ENCODE peak calls at places on chromosomes 12 and 14, in four cellular contexts. One of them, this sample, is unnamed.

GRCh38 chr14:71166434-71166833 is 259.2 kb downstream of the PCNX1 start:
- DNase-seq in A549: peak; percentile 30
- DNase-seq in HCT116: peak; percentile 8
- DNase-seq in GM12878: no peak
- DNase-seq in this sample: no peak

GRCh38 chr12:124032265-124032886 is 59.4 kb downstream of the ZNF664 start:
- DNase-seq in A549: peak; percentile 89
- DNase-seq in HCT116: peak; percentile 19
- DNase-seq in GM12878: no peak
- DNase-seq in this sample: no peak

GRCh38 chr14:76719664-76720063 is 41.6 kb upstream of the VASH1 start:
- DNase-seq in A549: no peak
- DNase-seq in HCT116: no peak
- DNase-seq in GM12878: no peak
- DNase-seq in this sample: no peak

GRCh38 chr12:62862259-62862881 is 72.6 kb downstream of the PPM1H start:
- DNase-seq in A549: no peak
- DNase-seq in HCT116: no peak
- DNase-seq in GM12878: no peak
- DNase-seq in this sample: no peak

GRCh38 chr12:84697141-84697540 is 215.5 kb downstream of the SLC6A15 start:
- DNase-seq in A549: no peak
- DNase-seq in HCT116: no peak
- DNase-seq in GM12878: no peak
- DNase-seq in this sample: no peak

GRCh38 chr12:121990692-121991603 is 30.7 kb upstream of the BCL7A start:
- DNase-seq in A549: no peak
- DNase-seq in HCT116: no peak
- DNase-seq in GM12878: peak; percentile 86
- DNase-seq in this sample: no peak

GRCh38 chr12:116606397-116606796 is 47.2 kb downstream of the MAP1LC3B2 start:
- DNase-seq in A549: no peak
- DNase-seq in HCT116: no peak
- DNase-seq in GM12878: no peak
- DNase-seq in this sample: no peak

GRCh38 chr12:123532021-123532420 is 1.5 kb downstream of the RILPL1 start:
- DNase-seq in A549: no peak
- DNase-seq in HCT116: no peak
- DNase-seq in GM12878: peak; percentile 9
- DNase-seq in this sample: peak; percentile 57

GRCh38 chr14:53696217-53696965 is 260.2 kb downstream of the BMP4 start:
- DNase-seq in A549: no peak
- DNase-seq in HCT116: no peak
- DNase-seq in GM12878: no peak
- DNase-seq in this sample: no peak

GRCh38 chr14:91229743-91230200 is 14.7 kb downstream of the GPR68 start:
- DNase-seq in A549: no peak
- DNase-seq in HCT116: no peak
- DNase-seq in GM12878: peak; percentile 96
- DNase-seq in this sample: peak; percentile 84

GRCh38 chr12:113211160-113211559 is 10.1 kb upstream of the TPCN1 start:
- DNase-seq in A549: no peak
- DNase-seq in HCT116: no peak
- DNase-seq in GM12878: no peak
- DNase-seq in this sample: no peak

GRCh38 chr12:69873429-69873828 is 48.4 kb downstream of the MYRFL start:
- DNase-seq in A549: no peak
- DNase-seq in HCT116: no peak
- DNase-seq in GM12878: no peak
- DNase-seq in this sample: no peak

GRCh38 chr14:96272777-96273471 is 16.9 kb downstream of the BDKRB1 start:
- DNase-seq in A549: no peak
- DNase-seq in HCT116: no peak
- DNase-seq in GM12878: no peak
- DNase-seq in this sample: no peak

GRCh38 chr12:16385779-16386646 is 38.6 kb downstream of the MGST1 start:
- DNase-seq in A549: peak; percentile 21
- DNase-seq in HCT116: no peak
- DNase-seq in GM12878: peak; percentile 5
- DNase-seq in this sample: no peak

GRCh38 chr12:52837341-52837741 is 3.2 kb upstream of the KRT79 start:
- DNase-seq in A549: peak; percentile 49
- DNase-seq in HCT116: no peak
- DNase-seq in GM12878: no peak
- DNase-seq in this sample: no peak

GRCh38 chr12:28164644-28165313 is 25.5 kb upstream of the CCDC91 start:
- DNase-seq in A549: no peak
- DNase-seq in HCT116: no peak
- DNase-seq in GM12878: no peak
- DNase-seq in this sample: no peak

GRCh38 chr12:124457287-124458219 is 109.9 kb downstream of the NCOR2 start:
- DNase-seq in A549: no peak
- DNase-seq in HCT116: no peak
- DNase-seq in GM12878: no peak
- DNase-seq in this sample: peak; percentile 81

GRCh38 chr14:61854898-61855297 is 92.7 kb downstream of the SNAPC1 start:
- DNase-seq in A549: no peak
- DNase-seq in HCT116: no peak
- DNase-seq in GM12878: no peak
- DNase-seq in this sample: no peak

GRCh38 chr12:5746496-5746895 is 198.6 kb downstream of the ANO2 start:
- DNase-seq in A549: no peak
- DNase-seq in HCT116: no peak
- DNase-seq in GM12878: no peak
- DNase-seq in this sample: no peak

GRCh38 chr12:39440101-39440500 is 2.8 kb downstream of the KIF21A start:
- DNase-seq in A549: no peak
- DNase-seq in HCT116: no peak
- DNase-seq in GM12878: no peak
- DNase-seq in this sample: no peak

GRCh38 chr14:70000601-70001000 is 121.4 kb downstream of the SMOC1 start:
- DNase-seq in A549: no peak
- DNase-seq in HCT116: no peak
- DNase-seq in GM12878: no peak
- DNase-seq in this sample: no peak

GRCh38 chr14:75390183-75390582 is 37.6 kb upstream of the JDP2 start:
- DNase-seq in A549: no peak
- DNase-seq in HCT116: no peak
- DNase-seq in GM12878: no peak
- DNase-seq in this sample: no peak

GRCh38 chr14:77018785-77019184 is 9.7 kb downstream of the IRF2BPL start:
- DNase-seq in A549: no peak
- DNase-seq in HCT116: no peak
- DNase-seq in GM12878: no peak
- DNase-seq in this sample: no peak

GRCh38 chr14:67856806-67857205 is 37.2 kb downstream of the RAD51B start:
- DNase-seq in A549: no peak
- DNase-seq in HCT116: no peak
- DNase-seq in GM12878: no peak
- DNase-seq in this sample: no peak

GRCh38 chr14:88695873-88696272 is 96.9 kb downstream of the EML5 start:
- DNase-seq in A549: no peak
- DNase-seq in HCT116: no peak
- DNase-seq in GM12878: no peak
- DNase-seq in this sample: no peak

GRCh38 chr14:90491221-90491867 is 94.5 kb downstream of the CALM1 start:
- DNase-seq in A549: no peak
- DNase-seq in HCT116: no peak
- DNase-seq in GM12878: no peak
- DNase-seq in this sample: no peak

GRCh38 chr14:88834883-88835431 is 10.5 kb downstream of the TTC8 start:
- DNase-seq in A549: no peak
- DNase-seq in HCT116: no peak
- DNase-seq in GM12878: no peak
- DNase-seq in this sample: no peak

GRCh38 chr12:15808250-15808971 is 19.2 kb upstream of the EPS8 start:
- DNase-seq in A549: no peak
- DNase-seq in HCT116: no peak
- DNase-seq in GM12878: no peak
- DNase-seq in this sample: no peak

GRCh38 chr12:45299132-45299692 is 83.3 kb downstream of the ANO6 start:
- DNase-seq in A549: no peak
- DNase-seq in HCT116: peak; percentile 23
- DNase-seq in GM12878: no peak
- DNase-seq in this sample: no peak

GRCh38 chr12:108371801-108372344 is 32.8 kb upstream of the CMKLR1 start:
- DNase-seq in A549: no peak
- DNase-seq in HCT116: no peak
- DNase-seq in GM12878: no peak
- DNase-seq in this sample: peak; percentile 57

GRCh38 chr12:81502912-81503695 is 256.0 kb downstream of the PPFIA2 start:
- DNase-seq in A549: no peak
- DNase-seq in HCT116: no peak
- DNase-seq in GM12878: no peak
- DNase-seq in this sample: no peak

GRCh38 chr12:2580821-2581220 is 213.9 kb upstream of the FKBP4 start:
- DNase-seq in A549: no peak
- DNase-seq in HCT116: no peak
- DNase-seq in GM12878: no peak
- DNase-seq in this sample: no peak

GRCh38 chr14:94599656-94600004 is 12.6 kb upstream of the SERPINA3 start:
- DNase-seq in A549: peak; percentile 19
- DNase-seq in HCT116: no peak
- DNase-seq in GM12878: no peak
- DNase-seq in this sample: no peak

GRCh38 chr14:94598506-94598815 is 13.7 kb upstream of the SERPINA3 start:
- DNase-seq in A549: no peak
- DNase-seq in HCT116: no peak
- DNase-seq in GM12878: no peak
- DNase-seq in this sample: no peak

GRCh38 chr14:94597788-94598187 is 14.4 kb upstream of the SERPINA3 start:
- DNase-seq in A549: no peak
- DNase-seq in HCT116: no peak
- DNase-seq in GM12878: no peak
- DNase-seq in this sample: no peak

GRCh38 chr14:94600148-94600545 is 12.0 kb upstream of the SERPINA3 start:
- DNase-seq in A549: no peak
- DNase-seq in HCT116: no peak
- DNase-seq in GM12878: no peak
- DNase-seq in this sample: no peak

DNA sequence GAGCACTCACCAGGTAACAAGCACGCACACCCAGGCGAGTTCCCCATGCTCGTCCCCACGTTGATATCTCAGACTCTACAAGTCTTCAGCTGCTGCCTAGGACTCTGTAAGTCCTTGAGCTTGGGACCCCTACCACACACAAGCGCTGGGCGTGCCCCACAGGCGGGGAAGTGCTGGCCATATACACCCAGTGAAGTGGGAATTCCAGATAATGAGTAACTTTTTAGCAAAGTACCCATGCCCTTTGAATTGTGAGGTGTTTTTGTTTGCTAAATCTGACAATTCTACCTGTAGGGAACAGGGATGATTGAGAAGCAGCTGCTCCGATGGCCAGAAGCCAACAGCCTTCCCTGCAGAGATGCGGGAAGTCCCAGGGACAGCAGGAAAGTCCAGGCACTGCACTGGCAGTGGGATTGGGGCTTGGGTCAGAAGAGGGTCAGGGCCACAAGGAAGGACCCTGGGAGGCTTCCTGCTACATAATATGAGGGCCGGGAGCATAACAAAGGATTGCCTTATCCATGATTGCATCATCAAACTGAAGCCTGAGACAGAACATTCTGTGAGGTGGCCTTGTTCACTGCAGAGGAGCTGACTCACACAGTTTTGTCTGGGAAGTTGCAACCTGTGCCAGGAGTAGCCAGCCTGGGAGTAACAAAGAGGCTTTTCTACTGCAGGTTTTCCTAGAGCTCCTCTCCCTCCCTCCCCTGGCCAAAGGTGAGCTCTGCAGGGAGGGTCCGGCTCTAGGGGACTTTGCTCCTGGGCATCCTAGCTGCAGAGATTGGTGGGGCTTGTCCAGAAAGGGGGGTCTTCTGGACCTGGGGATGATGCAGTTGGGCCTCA is 13.2 kb upstream of the SERPINA3 start:
- DNase-seq in A549: peak; percentile 87
- DNase-seq in HCT116: peak; percentile 96
- DNase-seq in GM12878: no peak
- DNase-seq in this sample: no peak
- TF ChIP-seq REST in A549: no peak
- TF ChIP-seq REST in HCT116: no peak
- TF ChIP-seq REST in GM12878: no peak
- TF ChIP-seq REST in this sample: no peak

GRCh38 chr14:23481992-23482813 is 12.7 kb downstream of the NGDN start:
- DNase-seq in A549: no peak
- DNase-seq in HCT116: no peak
- DNase-seq in GM12878: no peak
- DNase-seq in this sample: no peak
- TF ChIP-seq REST in A549: no peak
- TF ChIP-seq REST in HCT116: no peak
- TF ChIP-seq REST in GM12878: no peak
- TF ChIP-seq REST in this sample: no peak

DNA sequence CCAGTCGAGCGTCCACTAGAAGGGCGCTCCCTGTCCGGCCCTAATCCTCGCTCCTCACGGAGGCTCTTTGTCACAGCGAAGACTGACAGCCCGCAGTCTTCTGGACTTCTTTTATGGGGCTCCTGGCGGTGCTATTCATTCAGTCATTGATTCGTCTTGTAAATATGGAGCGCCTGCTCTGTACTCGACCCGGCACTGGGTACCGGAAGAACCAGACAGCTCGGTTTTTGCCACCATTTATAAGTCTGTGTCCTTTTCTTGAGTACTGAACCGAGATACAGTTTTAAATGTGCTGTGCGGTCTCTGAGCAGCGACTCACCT is 570 bp downstream of the DMAC2L start:
- DNase-seq in A549: no peak
- DNase-seq in HCT116: no peak
- DNase-seq in GM12878: no peak
- DNase-seq in this sample: no peak
- TF ChIP-seq REST in A549: no peak
- TF ChIP-seq REST in HCT116: no peak
- TF ChIP-seq REST in GM12878: no peak
- TF ChIP-seq REST in this sample: no peak

GRCh38 chr12:97321640-97322039 is 141.0 kb upstream of the RMST start:
- DNase-seq in A549: no peak
- DNase-seq in HCT116: no peak
- DNase-seq in GM12878: no peak
- DNase-seq in this sample: no peak

GRCh38 chr12:97324471-97324870 is 138.1 kb upstream of the RMST start:
- DNase-seq in A549: no peak
- DNase-seq in HCT116: no peak
- DNase-seq in GM12878: no peak
- DNase-seq in this sample: no peak

GRCh38 chr12:97323154-97323553 is 139.4 kb upstream of the RMST start:
- DNase-seq in A549: no peak
- DNase-seq in HCT116: no peak
- DNase-seq in GM12878: no peak
- DNase-seq in this sample: no peak

DNA sequence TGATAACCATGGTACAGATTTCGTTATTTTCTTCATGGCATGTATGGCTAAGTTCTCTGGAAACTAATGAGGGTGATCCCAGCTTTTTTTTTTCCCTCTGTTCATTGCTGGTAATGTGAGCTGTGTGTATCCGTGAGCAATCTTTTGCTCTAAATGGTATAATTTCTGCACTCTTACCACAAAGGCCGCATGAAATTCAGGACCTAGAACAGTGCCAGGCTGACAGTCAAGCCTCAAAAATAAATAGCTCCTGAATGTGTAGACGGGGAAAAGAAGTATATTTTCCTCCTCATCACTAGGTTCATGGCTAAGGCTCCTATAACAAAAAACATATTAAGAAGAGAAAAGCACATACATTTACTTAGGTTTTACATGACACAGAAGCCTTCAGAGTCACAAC is 140.2 kb upstream of the RMST start:
- DNase-seq in A549: no peak
- DNase-seq in HCT116: no peak
- DNase-seq in GM12878: no peak
- DNase-seq in this sample: no peak
- TF ChIP-seq REST in A549: peak; percentile 14
- TF ChIP-seq REST in HCT116: no peak
- TF ChIP-seq REST in GM12878: peak; percentile 38
- TF ChIP-seq REST in this sample: peak; percentile 53

This sample was measured in HL-60.